ENCODE peak calls at places on chromosomes 12 and 14, in six cellular contexts. Q is lung, T is brain microvascular endothelial cell, L is MM.1S, I is fibroblast of lung, H is bronchial epithelial cell. A is an unnamed sample. For H3K27me3, the result is how much of the 10 kb centered on the place peaks cover.

GRCh38 chr12:69170293-69170692 is 69.1 kb upstream of the CPSF6 start:
- DNase-seq in H (no peak), I (no peak), L (no peak), Q (no peak), T (no peak), A (no peak)

GRCh38 chr14:69625299-69626131 is 14.1 kb downstream of the SUSD6 start:
- DNase-seq in L (peak), T (peak), I (no peak), H (no peak), Q (peak), A (no peak)

GRCh38 chr12:122076743-122077495 is 1.6 kb upstream of the MLXIP start:
- DNase-seq in Q (no peak), T (no peak), H (no peak), L (no peak), I (no peak), A (no peak)

GRCh38 chr14:23575086-23575485 is 3.5 kb downstream of the JPH4 start:
- DNase-seq in Q (no peak), T (no peak), L (no peak), H (no peak), I (no peak), A (no peak)

GRCh38 chr12:52139579-52140062 is 52.2 kb downstream of the KRT80 start:
- DNase-seq in Q (no peak), H (peak), T (no peak), L (peak), I (peak), A (no peak)

GRCh38 chr14:46940600-46940999 is 289.0 kb upstream of the RPL10L start:
- DNase-seq in H (no peak), T (no peak), L (no peak), I (no peak), Q (no peak), A (no peak)

GRCh38 chr12:121513464-121514183 is 67.2 kb downstream of the KDM2B start:
- DNase-seq in L (peak), T (no peak), I (no peak), Q (peak), H (peak), A (no peak)

GRCh38 chr12:113778432-113779128 is 187.5 kb downstream of the RBM19 start:
- DNase-seq in I (no peak), Q (no peak), T (no peak), H (no peak), L (no peak), A (no peak)

GRCh38 chr14:105325303-105325702 is 10.8 kb downstream of the PACS2 start:
- DNase-seq in Q (no peak), I (no peak), H (no peak), T (no peak), L (no peak), A (no peak)

GRCh38 chr12:48285751-48286650 is 64.7 kb downstream of the ZNF641 start:
- DNase-seq in H (no peak), I (no peak), Q (no peak), L (peak), T (no peak), A (no peak)

GRCh38 chr14:21307641-21308040 is 27.8 kb downstream of the RPGRIP1 start:
- DNase-seq in H (no peak), T (no peak), I (no peak), Q (no peak), L (no peak), A (no peak)

GRCh38 chr14:79011920-79012204 is 841.7 kb downstream of the NRXN3 start:
- DNase-seq in I (no peak), T (no peak), L (no peak), Q (no peak), H (no peak), A (no peak)

GRCh38 chr12:52977195-52977594 is 28.3 kb downstream of the KRT18 start:
- DNase-seq in T (no peak), H (no peak), L (no peak), I (no peak), Q (no peak), A (peak)

GRCh38 chr14:98173291-98173690 is 1098.7 kb downstream of the BCL11B start:
- DNase-seq in I (no peak), T (no peak), Q (no peak), L (peak), H (no peak), A (no peak)

GRCh38 chr14:95662376-95663186 is 23.6 kb upstream of the TCL1B start:
- DNase-seq in L (peak), H (no peak), T (no peak), I (no peak), Q (no peak), A (no peak)

GRCh38 chr12:10943167-10943566 is 4.1 kb upstream of the TAS2R14 start:
- DNase-seq in H (no peak), L (peak), I (no peak), T (no peak), Q (no peak), A (no peak)

GRCh38 chr12:103529306-103529705 is 33.5 kb upstream of the C12orf42 start:
- DNase-seq in H (peak), I (no peak), L (no peak), Q (no peak), T (no peak), A (no peak)

GRCh38 chr12:11794751-11795150 is 145.3 kb downstream of the ETV6 start:
- DNase-seq in Q (no peak), L (no peak), I (no peak), H (no peak), T (no peak), A (no peak)

GRCh38 chr12:58310368-58310767 is 369.0 kb downstream of the ATP23 start:
- DNase-seq in H (peak), L (no peak), I (peak), Q (no peak), T (peak), A (peak)

GRCh38 chr14:28813810-28814209 is 47.2 kb downstream of the FOXG1 start:
- DNase-seq in Q (no peak), L (no peak), H (no peak), T (no peak), I (no peak), A (no peak)

GRCh38 chr14:91801358-91801757 is 66.0 kb downstream of the TC2N start:
- DNase-seq in I (no peak), H (no peak), L (no peak), T (no peak), Q (no peak), A (no peak)

GRCh38 chr12:92108651-92109050 is 37.0 kb downstream of the BTG1 start:
- DNase-seq in L (no peak), H (peak), T (peak), Q (no peak), I (peak), A (peak)

GRCh38 chr14:56723418-56723817 is 86.9 kb downstream of the OTX2 start:
- DNase-seq in I (no peak), H (no peak), Q (no peak), L (no peak), T (no peak), A (no peak)
- H3K27me3 ChIP-seq in I (under half), H (under half), Q (under half), L (under half), T (under half), A (under half)

DNA sequence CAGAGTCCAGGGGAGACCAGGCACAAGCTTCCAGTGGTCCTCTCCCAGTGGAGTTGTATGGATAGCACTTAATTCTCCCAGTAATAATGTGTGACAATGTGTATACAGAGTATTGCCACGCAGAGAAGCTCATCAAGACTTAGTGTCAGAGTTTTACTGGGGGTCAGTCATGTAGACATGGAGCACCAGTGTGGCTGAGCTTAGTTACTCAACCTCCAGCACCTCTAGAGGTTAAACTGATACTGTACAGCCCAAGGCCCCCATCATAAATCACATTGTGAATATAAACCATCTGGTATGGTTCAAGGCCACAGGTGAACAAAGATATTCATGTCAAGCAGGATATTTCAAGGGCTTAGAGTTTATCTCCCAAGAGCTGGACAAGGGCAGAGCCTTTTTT is 378.1 kb upstream of the TMPO start:
- DNase-seq in H (no peak), L (no peak), T (no peak), Q (no peak), I (no peak), A (no peak)
- TF ChIP-seq CTCF in H (no peak), L (no peak), T (no peak), Q (no peak), I (no peak), A (no peak)

DNA sequence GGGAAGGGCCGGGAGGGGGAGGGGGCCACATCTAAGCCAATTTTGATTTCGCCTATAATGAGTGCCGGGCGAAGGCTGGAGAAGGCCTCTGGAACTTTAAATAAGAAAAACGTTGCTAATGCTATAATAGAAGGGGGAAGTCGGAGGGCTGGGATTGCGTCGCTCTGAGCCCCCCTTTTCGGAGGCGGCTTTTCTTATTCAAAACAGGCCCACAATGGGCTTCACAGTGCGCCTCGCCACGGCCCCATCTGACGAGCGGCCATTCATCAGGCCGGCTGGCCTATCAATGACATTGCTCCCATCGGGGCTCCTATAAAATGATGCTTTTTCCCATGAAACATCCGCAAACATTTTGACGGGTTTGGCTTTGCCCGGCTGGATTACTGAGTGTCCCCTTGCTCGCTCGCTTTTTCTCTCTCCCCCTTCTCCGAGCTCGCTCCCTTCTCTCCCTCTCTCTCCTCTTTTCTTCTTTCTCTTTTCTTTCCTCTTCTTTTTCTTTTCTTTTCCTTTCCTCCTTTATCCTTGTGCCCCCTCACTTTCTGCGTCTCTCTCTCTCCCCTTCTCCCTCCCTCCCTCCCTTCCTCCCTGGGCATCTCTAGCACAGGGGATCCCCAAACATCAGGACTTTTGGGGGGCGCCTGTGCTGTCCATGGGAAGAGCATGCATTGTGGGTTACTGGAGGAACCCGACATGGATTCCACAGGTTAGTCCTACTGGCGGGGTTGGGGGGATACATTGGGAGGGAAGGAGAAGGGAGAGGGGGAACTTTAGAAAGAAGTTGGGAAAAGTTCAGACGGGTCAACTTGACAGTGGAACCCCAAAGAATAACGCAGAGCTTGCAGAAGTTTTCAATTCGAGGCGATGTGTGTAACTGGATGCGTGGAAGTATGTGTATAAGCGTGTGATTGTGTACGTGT is at the start of gene RFX4:
- DNase-seq in Q (no peak), L (no peak), T (no peak), H (no peak), I (no peak), A (no peak)
- H3K4me3 ChIP-seq in Q (peak), L (peak), T (peak), H (no peak), I (peak), A (peak)

GRCh38 chr12:56661560-56661959 is 15.8 kb upstream of the ATP5F1B start:
- DNase-seq in T (no peak), Q (no peak), I (no peak), L (no peak), H (no peak), A (no peak)

GRCh38 chr12:56658921-56659320 is 13.1 kb upstream of the ATP5F1B start:
- DNase-seq in L (no peak), Q (no peak), I (no peak), H (no peak), T (no peak), A (no peak)

GRCh38 chr12:56661979-56662638 is 16.3 kb upstream of the ATP5F1B start:
- DNase-seq in L (no peak), H (no peak), T (no peak), Q (no peak), I (no peak), A (no peak)

DNA sequence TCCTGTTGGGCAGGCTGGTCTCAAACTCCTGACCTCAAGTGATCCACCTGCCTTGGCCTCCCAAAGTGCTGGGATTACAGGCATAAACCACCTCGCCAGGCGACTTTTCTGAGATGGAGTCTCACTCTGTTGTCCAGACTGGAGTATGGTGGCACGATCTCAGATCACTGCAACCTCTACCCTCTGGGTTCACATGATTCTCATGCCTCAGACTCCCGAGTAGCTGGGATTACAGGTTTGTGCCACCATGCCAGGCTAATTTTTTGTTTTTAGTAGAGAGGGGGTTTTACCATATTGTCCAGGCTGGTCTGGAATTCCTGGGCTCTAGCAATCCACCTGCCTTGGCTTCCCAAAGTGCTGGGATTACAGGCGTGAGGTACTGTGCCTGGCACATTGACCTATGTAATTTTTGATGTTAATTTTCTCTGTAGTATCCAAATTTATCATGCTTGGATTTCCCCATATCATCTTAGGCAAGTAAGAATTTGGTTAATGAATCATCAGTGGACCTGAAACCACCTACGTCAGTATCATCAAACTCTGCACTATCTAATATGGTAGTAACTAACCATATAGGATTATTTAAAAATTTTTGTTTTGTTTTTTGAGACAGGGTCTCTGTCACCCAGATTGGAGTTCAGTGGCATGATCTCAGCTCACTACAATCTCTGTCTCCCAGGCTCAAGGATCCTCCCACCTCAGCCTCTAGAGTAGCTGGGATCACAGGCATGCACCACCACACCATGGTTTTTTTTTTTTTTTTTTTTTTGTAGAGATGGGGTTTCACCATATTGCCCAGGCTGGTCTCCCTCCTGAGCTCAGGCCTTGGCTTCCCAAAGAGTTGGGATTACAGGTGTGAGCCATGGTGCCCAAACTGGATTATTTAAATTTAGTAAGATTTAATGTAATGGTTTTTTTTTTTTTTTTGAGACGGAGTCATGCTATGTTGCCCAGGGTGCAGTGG is 11.9 kb upstream of the ATP5F1B start:
- DNase-seq in I (no peak), H (peak), L (no peak), T (no peak), Q (no peak), A (no peak)
- H3K27me3 ChIP-seq in I (under half), H (under half), L (under half), T (under half), Q (under half), A (under half)

GRCh38 chr14:59022144-59022543 is 166.3 kb upstream of the DAAM1 start:
- DNase-seq in L (no peak), T (no peak), H (peak), Q (no peak), I (no peak), A (no peak)
- TF ChIP-seq CTCF in L (peak), T (peak), H (peak), Q (no peak), I (no peak), A (no peak)

DNA sequence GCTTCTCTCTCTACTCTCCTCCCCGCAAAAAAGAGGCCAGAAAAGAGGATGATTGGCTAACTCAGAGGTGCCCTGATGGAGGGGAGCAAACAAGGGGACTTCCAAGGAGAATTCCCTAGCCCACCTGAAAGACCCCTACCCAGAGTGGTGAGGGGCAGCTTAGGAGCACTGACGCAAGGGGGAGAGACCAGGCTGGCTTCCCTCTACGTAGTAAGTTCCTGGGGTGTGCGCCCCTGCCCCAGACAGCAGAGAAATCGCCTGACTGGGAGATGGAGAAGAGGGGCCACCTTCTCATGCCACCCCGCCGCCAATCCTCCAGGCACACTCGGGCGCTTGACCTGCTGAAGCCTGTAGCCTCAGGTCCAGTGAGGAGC is 2.1 kb upstream of the DIO3 start:
- DNase-seq in T (no peak), H (no peak), L (no peak), Q (no peak), I (no peak), A (no peak)
- H3K4me3 ChIP-seq in T (no peak), H (no peak), L (no peak), Q (peak), I (no peak), A (no peak)

GRCh38 chr12:2035421-2036080 is 17.2 kb upstream of the CACNA1C start:
- DNase-seq in Q (no peak), I (no peak), L (no peak), T (no peak), H (no peak), A (no peak)
- H3K27me3 ChIP-seq in Q (under half), I (under half), L (under half), T (under half), H (under half), A (under half)

A was measured in BJ.